ENCODE peak calls at places on chromosomes 4 and X, in four cellular contexts. X, T, K and S are unnamed samples.

GRCh38 chr4:54959656-54960055 is 165.7 kb downstream of the KDR start:
- DNase-seq in X (no peak), T (no peak), K (no peak), S (no peak)

GRCh38 chr4:74230902-74231499 is 73.1 kb downstream of the MTHFD2L start:
- DNase-seq in X (peak; percentile 34), K (no peak), T (no peak), S (no peak)

GRCh38 chr4:3122081-3122563 is 47.6 kb downstream of the HTT start:
- DNase-seq in X (no peak), K (no peak), T (no peak), S (no peak)

GRCh38 chr4:175054980-175055379 is 136.8 kb downstream of the ADAM29 start:
- DNase-seq in T (peak; percentile 5), K (no peak), X (no peak), S (peak; percentile 61)

GRCh38 chr4:81031389-81032173 is 1.1 kb downstream of the BMP3 start:
- DNase-seq in K (no peak), T (no peak), X (peak; percentile 33), S (no peak)

GRCh38 chr4:57059890-57060716 is 50.1 kb downstream of the IGFBP7 start:
- DNase-seq in X (no peak), T (no peak), K (no peak), S (no peak)

GRCh38 chr4:53656421-53656981 is 65.2 kb upstream of the LNX1 start:
- DNase-seq in T (no peak), K (no peak), X (no peak), S (no peak)

GRCh38 chr4:6334203-6334887 is 64.7 kb downstream of the WFS1 start:
- DNase-seq in X (no peak), T (no peak), K (no peak), S (no peak)

GRCh38 chr4:71290481-71290880 is 48.3 kb upstream of the SLC4A4 start:
- DNase-seq in K (no peak), X (no peak), T (no peak), S (no peak)

GRCh38 chr4:10183462-10183861 is 66.9 kb upstream of the WDR1 start:
- DNase-seq in K (no peak), T (no peak), X (no peak), S (no peak)

GRCh38 chrX:107826286-107827136 is 845 bp downstream of the MID2 start:
- DNase-seq in T (peak; percentile 70), K (peak; percentile 13), X (no peak), S (no peak)

GRCh38 chr4:100391913-100392312 is 125.9 kb downstream of the EMCN start:
- DNase-seq in X (no peak), K (no peak), T (no peak), S (no peak)

GRCh38 chr4:8472689-8473197 is 32.2 kb downstream of the TRMT44 start:
- DNase-seq in T (no peak), K (no peak), X (no peak), S (no peak)

GRCh38 chr4:101205878-101206277 is 141.4 kb downstream of the PPP3CA start:
- DNase-seq in T (no peak), K (no peak), X (no peak), S (no peak)

GRCh38 chr4:10056334-10057022 is 35.2 kb upstream of the SLC2A9 start:
- DNase-seq in T (no peak), X (no peak), K (no peak), S (no peak)

GRCh38 chrX:54921427-54922021 is 900 bp downstream of the TRO start:
- DNase-seq in T (peak; percentile 88), X (peak; percentile 64), K (peak; percentile 31), S (no peak)

GRCh38 chr4:180615746-180616145 is 1627.5 kb upstream of the TENM3 start:
- DNase-seq in X (no peak), K (no peak), T (no peak), S (no peak)

GRCh38 chr4:140237616-140238352 is 83.8 kb upstream of the MAML3 start:
- DNase-seq in T (peak; percentile 75), K (peak; percentile 64), X (peak; percentile 72), S (peak; percentile 74)

GRCh38 chr4:44118971-44119680 is 329.5 kb downstream of the KCTD8 start:
- DNase-seq in X (no peak), T (no peak), K (no peak), S (no peak)

GRCh38 chr4:77147400-77147782 is 9.6 kb upstream of the CCNG2 start:
- DNase-seq in T (no peak), X (no peak), K (no peak), S (no peak)

GRCh38 chrX:153814591-153815315 is 15.6 kb downstream of the PDZD4 start:
- DNase-seq in X (no peak), T (no peak), K (no peak), S (no peak)

GRCh38 chrX:42096262-42096939 is 173.0 kb upstream of the CASK start:
- DNase-seq in T (no peak), X (peak; percentile 56), K (no peak), S (no peak)

GRCh38 chr4:38529189-38530115 is 134.5 kb upstream of the KLF3 start:
- DNase-seq in T (no peak), X (peak; percentile 65), K (no peak), S (no peak)

GRCh38 chrX:150517303-150517896 is 51.0 kb upstream of the MTM1 start:
- DNase-seq in K (no peak), T (no peak), X (no peak), S (no peak)

GRCh38 chr4:143700060-143700419 is 435 bp downstream of the FREM3 start:
- DNase-seq in X (no peak), T (peak; percentile 29), K (no peak), S (no peak)

GRCh38 chr4:143699331-143700059 is 980 bp downstream of the FREM3 start:
- DNase-seq in X (no peak), T (no peak), K (no peak), S (no peak)

GRCh38 chr4:143701365-143701764 is 890 bp upstream of the FREM3 start:
- DNase-seq in X (no peak), T (no peak), K (no peak), S (no peak)

GRCh38 chr4:143700420-143701352 is at the start of gene FREM3:
- DNase-seq in X (no peak), T (peak; percentile 26), K (no peak), S (no peak)
- H3K4me3 ChIP-seq in X (peak within 1 kb of the TSS; percentile 16), T (peak within 1 kb of the TSS; percentile 26), K (peak within 1 kb of the TSS; percentile 21), S (peak within 1 kb of the TSS; percentile 48)

GRCh38 chr4:24856586-24856985 is 56.3 kb downstream of the CCDC149 start:
- DNase-seq in T (no peak), X (no peak), K (no peak), S (no peak)
- H3K4me1 ChIP-seq in T (peaks cover 24% of the 10 kb centered on the region), X (peaks cover 3% of the 10 kb centered on the region), K (peaks cover 13% of the 10 kb centered on the region), S (no peaks in the 10 kb centered on the region)

GRCh38 chr4:89299153-89299789 is 8.3 kb downstream of the GPRIN3 start:
- DNase-seq in K (no peak), X (no peak), T (peak; percentile 28), S (no peak)
- H3K27me3 ChIP-seq in K (no peaks in the 10 kb centered on the region), X (no peaks in the 10 kb centered on the region), T (no peaks in the 10 kb centered on the region), S (no peaks in the 10 kb centered on the region)

DNA sequence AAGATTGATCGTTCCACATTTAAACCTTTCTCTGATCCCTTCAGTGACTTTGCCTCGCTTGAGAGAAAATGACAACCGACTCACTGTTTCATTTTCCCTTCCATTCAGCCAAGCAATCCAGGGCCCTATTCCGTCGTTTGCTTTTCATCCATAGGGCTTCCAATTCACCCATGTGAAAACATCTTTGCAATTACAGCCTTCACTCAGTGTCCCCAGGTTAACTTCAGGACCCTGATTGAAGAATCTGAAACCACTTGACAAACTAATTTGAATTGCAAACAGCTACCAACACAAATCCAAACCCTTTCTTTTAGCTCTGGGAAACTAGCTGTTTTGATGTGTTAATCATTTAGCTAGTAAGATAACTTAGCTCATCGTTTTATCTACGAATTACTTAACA is 120.2 kb upstream of the FAM9C start:
- DNase-seq in T (no peak), K (no peak), X (no peak), S (no peak)
- H3K4me3 ChIP-seq in T (no peak overlapping the region), K (no peak overlapping the region), X (no peak overlapping the region), S (no peak overlapping the region)